ENCODE peak calls at places on chromosomes 1 and 21, in eight cellular contexts. T is uterus; U is tibial nerve; C is endothelial cell of umbilical vein; I is lung; D is kidney; H is CD4-positive, alpha-beta memory T cell; G is SJCRH30. Z is an unnamed sample.

GRCh38 chr21:44702973-44703730 is 6.2 kb downstream of the KRTAP10-12 start:
- DNase-seq in U (no peak), G (no peak), D (no peak), T (no peak), C (no peak), H (no peak), I (peak; percentile 7), Z (no peak)

GRCh38 chr1:39852876-39853275 is 30.4 kb downstream of the TRIT1 start:
- DNase-seq in I (no peak), T (no peak), G (no peak), U (no peak), D (no peak), H (no peak), C (no peak), Z (no peak)

GRCh38 chr1:97740891-97741290 is 179.9 kb downstream of the DPYD start:
- DNase-seq in I (no peak), D (no peak), H (no peak), G (no peak), U (no peak), T (no peak), C (no peak), Z (no peak)

GRCh38 chr1:89865498-89866385 is 44.9 kb downstream of the LRRC8D start:
- DNase-seq in H (no peak), I (no peak), G (no peak), U (no peak), D (no peak), T (no peak), C (peak; percentile 78), Z (peak; percentile 57)

GRCh38 chr1:81412954-81413353 is 387.8 kb upstream of the ADGRL2 start:
- DNase-seq in G (no peak), D (no peak), C (no peak), U (no peak), I (no peak), H (no peak), T (no peak), Z (no peak)

GRCh38 chr21:46112731-46113215 is 14.9 kb downstream of the COL6A2 start:
- DNase-seq in I (no peak), D (peak; percentile 55), G (peak; percentile 0), C (no peak), U (peak; percentile 2), T (no peak), H (no peak), Z (no peak)

GRCh38 chr1:85596947-85597346 is 16.4 kb downstream of the CCN1 start:
- DNase-seq in U (no peak), T (no peak), H (no peak), D (no peak), C (no peak), G (no peak), I (no peak), Z (no peak)

GRCh38 chr1:145990249-145991097 is 5.9 kb downstream of the TXNIP start:
- DNase-seq in U (no peak), I (no peak), H (no peak), G (no peak), T (peak; percentile 44), C (no peak), D (no peak), Z (no peak)

GRCh38 chr1:194297999-194298598 is 1111.7 kb upstream of the B3GALT2 start:
- DNase-seq in G (no peak), C (no peak), I (no peak), T (no peak), H (no peak), U (no peak), D (no peak), Z (no peak)

GRCh38 chr1:16398371-16398953 is 31.4 kb downstream of the SZRD1 start:
- DNase-seq in H (no peak), U (no peak), G (no peak), C (no peak), D (no peak), I (no peak), T (no peak), Z (no peak)

GRCh38 chr1:160952129-160952510 is 2.5 kb downstream of the ITLN2 start:
- DNase-seq in H (no peak), I (no peak), G (no peak), C (no peak), U (no peak), T (no peak), D (no peak), Z (no peak)

GRCh38 chr1:109636201-109636952 is 16.7 kb downstream of the AMPD2 start:
- DNase-seq in C (no peak), I (peak; percentile 28), U (no peak), H (no peak), G (no peak), D (no peak), T (no peak), Z (peak; percentile 40)

GRCh38 chr1:101278845-101279244 is 42.0 kb downstream of the S1PR1 start:
- DNase-seq in C (no peak), U (no peak), H (peak; percentile 42), I (no peak), T (no peak), D (no peak), G (no peak), Z (no peak)

GRCh38 chr21:15206514-15206913 is 141.7 kb upstream of the NRIP1 start:
- DNase-seq in C (no peak), I (no peak), T (no peak), U (no peak), H (no peak), G (no peak), D (no peak), Z (no peak)

GRCh38 chr1:17023573-17023972 is 11.8 kb upstream of the ATP13A2 start:
- DNase-seq in I (no peak), T (no peak), D (no peak), C (no peak), H (no peak), U (no peak), G (no peak), Z (no peak)

GRCh38 chr1:194369060-194369459 is 1182.6 kb upstream of the B3GALT2 start:
- DNase-seq in C (no peak), I (no peak), T (no peak), U (no peak), G (no peak), H (no peak), D (no peak), Z (no peak)

GRCh38 chr1:155504207-155504606 is 58.4 kb downstream of the ASH1L start:
- DNase-seq in U (no peak), H (no peak), I (no peak), C (peak; percentile 45), D (no peak), G (no peak), T (no peak), Z (peak; percentile 12)

GRCh38 chr1:11707621-11708276 is 16.2 kb downstream of the DRAXIN start:
- DNase-seq in U (no peak), H (no peak), T (no peak), D (no peak), I (peak; percentile 44), G (peak; percentile 41), C (no peak), Z (no peak)

GRCh38 chr1:221795400-221795799 is 53.5 kb upstream of the DUSP10 start:
- DNase-seq in C (no peak), H (no peak), U (no peak), I (no peak), D (no peak), G (no peak), T (no peak), Z (no peak)

GRCh38 chr21:41313765-41314164 is 2.8 kb upstream of the FAM3B start:
- DNase-seq in G (no peak), T (no peak), U (no peak), I (no peak), H (no peak), C (no peak), D (no peak), Z (no peak)
- H3K27ac ChIP-seq in G (no peak overlapping the region), T (no peak overlapping the region), U (no peak overlapping the region), I (no peak overlapping the region), H (no peak overlapping the region), C (no peak overlapping the region), D (no peak overlapping the region), Z (no peak overlapping the region)

DNA sequence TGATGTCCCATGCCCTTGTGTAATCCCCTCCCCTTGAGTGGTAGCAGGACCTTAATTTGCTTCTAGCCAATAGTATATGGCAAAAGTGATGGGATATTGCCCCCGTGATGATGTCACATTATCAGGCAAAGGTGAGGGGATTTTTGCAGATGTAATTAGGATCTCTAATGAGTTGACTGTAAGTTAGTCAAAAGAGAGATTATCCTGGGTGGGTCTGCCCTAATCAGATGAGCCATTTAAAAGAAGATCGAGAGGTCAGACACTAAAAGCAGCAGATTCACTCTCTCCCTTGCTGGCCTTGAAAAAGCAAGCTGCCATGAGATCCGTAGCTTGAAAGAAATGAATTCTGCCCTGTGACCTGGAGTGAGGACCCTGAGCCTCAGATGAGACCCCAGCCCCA is 50.1 kb upstream of the TARBP1 start:
- DNase-seq in H (no peak), U (no peak), D (no peak), C (no peak), G (no peak), T (peak; percentile 11), I (no peak), Z (no peak)
- H3K27ac ChIP-seq in H (no peak overlapping the region), U (peak overlapping the region; percentile 98), D (no peak overlapping the region), C (no peak overlapping the region), G (no peak overlapping the region), T (peak overlapping the region; percentile 98), I (peak overlapping the region; percentile 23), Z (no peak overlapping the region)

DNA sequence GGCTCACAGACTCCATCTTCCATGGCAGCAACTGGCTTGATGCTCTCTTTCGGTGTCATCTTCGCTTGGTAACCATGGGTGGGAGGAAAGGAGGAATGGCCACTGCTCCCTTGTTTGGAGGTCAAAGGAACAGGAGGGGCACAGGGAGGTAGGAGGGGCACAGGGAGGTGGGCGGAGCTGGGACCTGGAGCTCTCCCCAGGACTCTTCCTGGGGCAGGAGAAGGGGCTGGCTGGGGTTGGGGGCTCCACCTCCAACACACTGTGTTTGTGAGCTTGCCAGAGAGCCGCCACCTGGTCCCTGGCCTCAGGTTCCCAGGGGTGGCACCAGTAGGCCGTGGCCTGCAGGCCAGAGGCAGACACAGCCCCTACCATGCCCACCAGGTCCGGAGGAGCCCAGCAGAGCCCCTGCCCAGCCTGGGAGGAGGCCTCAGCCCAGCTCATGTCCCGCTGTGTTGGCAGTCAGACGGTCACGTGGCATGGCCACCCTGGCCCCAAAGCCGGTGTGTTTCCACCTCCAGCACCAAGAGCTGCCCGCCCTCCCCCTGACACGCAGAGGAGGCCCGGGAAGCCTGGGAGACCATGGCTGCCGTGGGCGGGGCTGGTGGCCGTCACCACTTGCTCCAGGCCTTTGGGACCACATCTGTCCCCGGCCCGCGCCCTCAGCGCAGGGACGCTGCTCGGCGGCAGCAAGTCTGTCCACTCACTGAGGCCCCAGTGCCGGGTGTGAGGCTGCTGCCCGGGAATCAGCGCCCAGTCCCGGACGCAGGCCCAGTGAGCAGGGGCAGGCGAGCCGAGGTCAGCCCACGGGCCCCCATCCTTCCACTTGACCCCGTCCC is 73.9 kb downstream of the MORN1 start:
- DNase-seq in C (no peak), U (no peak), H (no peak), T (no peak), G (no peak), I (no peak), D (no peak), Z (no peak)
- H3K27ac ChIP-seq in C (no peak overlapping the region), U (peak overlapping the region; percentile 94), H (no peak overlapping the region), T (peak overlapping the region; percentile 93), G (no peak overlapping the region), I (no peak overlapping the region), D (no peak overlapping the region), Z (no peak overlapping the region)

DNA sequence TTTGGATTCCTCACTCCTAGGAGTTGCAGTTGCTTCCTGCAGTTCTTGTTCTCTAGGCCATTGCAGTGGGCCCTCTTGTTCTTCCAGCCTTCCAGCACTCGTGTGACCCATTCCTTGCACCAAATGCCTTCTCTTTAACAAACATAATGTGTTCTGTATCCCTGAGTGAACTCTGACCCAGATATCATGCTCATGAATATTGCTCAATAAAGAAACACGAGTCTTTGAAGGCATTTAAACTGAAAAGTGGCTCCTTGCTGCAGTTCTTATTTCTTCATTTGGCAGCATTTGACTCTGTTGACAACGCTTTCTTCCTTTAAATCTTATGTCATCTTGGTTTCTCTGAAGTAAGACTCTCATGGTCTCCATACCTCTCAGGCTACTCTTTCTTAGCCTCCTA is 100.7 kb upstream of the PDE4B start:
- DNase-seq in C (no peak), T (no peak), G (no peak), U (no peak), I (no peak), H (no peak), D (no peak), Z (no peak)
- H3K27ac ChIP-seq in C (no peak overlapping the region), T (no peak overlapping the region), G (no peak overlapping the region), U (peak overlapping the region; percentile 18), I (no peak overlapping the region), H (no peak overlapping the region), D (no peak overlapping the region), Z (no peak overlapping the region)

Z was measured in brain microvascular endothelial cell.